ENCODE peak calls at places on chromosomes 12 and 14, in five cellular contexts. D is upper lobe of right lung, B is BE2C, G is GM06990, X is left lung. K is an unnamed sample. For H3K36me3 and H3K27me3, the result is how much of the 10 kb centered on the place peaks cover.

GRCh38 chr12:107025691-107026090 is 38.7 kb upstream of the MTERF2 start:
- DNase-seq in G (no peak), B (no peak), X (no peak), D (no peak), K (no peak)

GRCh38 chr12:118050972-118051910 is 9.7 kb downstream of the WSB2 start:
- DNase-seq in X (no peak), G (no peak), D (no peak), B (no peak), K (no peak)

GRCh38 chr12:108842364-108842763 is 15.0 kb downstream of the SSH1 start:
- DNase-seq in B (no peak), D (no peak), G (no peak), X (no peak), K (no peak)

GRCh38 chr12:69602954-69603353 is 7.8 kb downstream of the LRRC10 start:
- DNase-seq in G (no peak), B (no peak), D (no peak), X (no peak), K (peak)

GRCh38 chr12:115411121-115411520 is 727.1 kb upstream of the TBX3 start:
- DNase-seq in D (no peak), X (no peak), G (no peak), B (no peak), K (peak)

GRCh38 chr14:53411110-53411509 is 258.0 kb upstream of the DDHD1 start:
- DNase-seq in D (no peak), G (no peak), B (no peak), X (no peak), K (no peak)

GRCh38 chr14:90503582-90503981 is 106.8 kb downstream of the CALM1 start:
- DNase-seq in D (peak), X (no peak), B (no peak), G (no peak), K (no peak)

GRCh38 chr14:106436310-106436905 is 910.0 kb downstream of the TMEM121 start:
- DNase-seq in D (peak), B (peak), X (peak), G (peak), K (no peak)

GRCh38 chr14:103574104-103574503 is 11.3 kb downstream of the COA8 start:
- DNase-seq in X (no peak), D (no peak), G (no peak), B (no peak), K (no peak)

GRCh38 chr14:75259510-75259855 is 19.1 kb upstream of the FOS start:
- DNase-seq in B (no peak), D (no peak), X (no peak), G (no peak), K (peak)

GRCh38 chr12:32756476-32757158 is 920 bp upstream of the YARS2 start:
- DNase-seq in B (no peak), X (no peak), D (no peak), G (no peak), K (no peak)

GRCh38 chr12:70606001-70606400 is 31.2 kb downstream of the PTPRB start:
- DNase-seq in B (no peak), D (no peak), G (no peak), X (no peak), K (no peak)

GRCh38 chr14:50021261-50021660 is 95.1 kb downstream of the VCPKMT start:
- DNase-seq in X (no peak), D (no peak), G (no peak), B (no peak), K (no peak)

GRCh38 chr12:105773501-105773900 is 365.3 kb downstream of the NUAK1 start:
- DNase-seq in X (no peak), D (no peak), G (no peak), B (no peak), K (no peak)

GRCh38 chr12:29148958-29149690 is at the start of gene FAR2:
- DNase-seq in D (peak), X (peak), G (peak), B (peak), K (peak)

GRCh38 chr14:67837011-67837624 is 17.5 kb downstream of the RAD51B start:
- DNase-seq in B (peak), D (no peak), G (peak), X (no peak), K (no peak)

GRCh38 chr14:94748667-94749347 is 21.1 kb downstream of the GSC start:
- DNase-seq in D (no peak), B (peak), G (no peak), X (no peak), K (peak)

DNA sequence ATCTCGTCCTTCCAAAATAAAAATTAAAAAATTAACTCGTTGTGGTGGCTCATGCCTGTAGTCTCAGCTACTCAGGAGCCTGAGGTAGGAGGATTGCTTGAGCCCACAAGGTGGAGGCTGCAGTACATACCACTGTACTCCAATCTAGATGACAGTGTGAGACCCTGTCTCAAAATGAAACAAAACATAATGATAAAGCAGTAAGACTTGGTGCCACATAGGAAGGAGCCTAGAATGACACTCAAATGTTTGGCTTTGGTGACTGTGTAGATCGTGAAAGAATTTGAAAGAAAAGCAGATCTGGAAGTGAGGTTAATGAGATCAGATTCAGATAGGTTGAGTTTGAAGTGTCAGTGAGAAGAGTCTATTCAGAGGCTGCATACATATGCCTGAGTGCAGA is 150.1 kb upstream of the ATP2B1 start:
- DNase-seq in G (no peak), X (no peak), D (no peak), B (no peak), K (no peak)
- H3K36me3 ChIP-seq in G (under half), X (under half), D (under half), B (under half), K (under half)

DNA sequence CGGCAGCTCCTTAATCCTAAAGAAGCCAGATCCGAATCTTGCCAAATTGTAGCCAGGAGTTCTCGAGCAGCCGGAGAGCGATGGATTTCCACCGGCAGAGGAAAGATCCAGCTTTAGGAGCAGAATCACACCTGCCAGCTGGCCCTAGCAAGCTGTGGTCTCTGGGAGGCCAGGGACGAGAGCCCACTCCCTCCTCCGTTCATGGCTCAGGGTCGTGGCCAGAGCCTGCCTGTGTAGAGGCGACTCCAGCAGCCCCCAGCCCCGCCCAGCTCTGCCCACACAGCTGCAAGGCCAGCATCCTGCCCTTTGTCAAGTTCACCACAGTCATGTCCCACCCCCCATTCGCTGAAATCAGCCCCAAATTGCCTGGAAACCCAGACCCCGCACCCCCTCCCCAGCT is 121.0 kb downstream of the SCARB1 start:
- DNase-seq in G (no peak), B (no peak), X (no peak), D (no peak), K (no peak)
- H3K4me3 ChIP-seq in G (no peak), B (no peak), X (no peak), D (no peak), K (no peak)

GRCh38 chr12:132534076-132534475 is 44.1 kb downstream of the FBRSL1 start:
- DNase-seq in G (no peak), B (no peak), D (no peak), X (no peak), K (peak)

GRCh38 chr12:132535046-132535445 is 45.1 kb downstream of the FBRSL1 start:
- DNase-seq in G (no peak), D (no peak), B (no peak), X (no peak), K (no peak)

GRCh38 chr12:132536102-132536876 is 46.3 kb downstream of the FBRSL1 start:
- DNase-seq in D (no peak), B (no peak), G (no peak), X (no peak), K (no peak)

GRCh38 chr12:132530851-132531250 is 40.9 kb downstream of the FBRSL1 start:
- DNase-seq in X (no peak), B (no peak), D (no peak), G (no peak), K (no peak)

DNA sequence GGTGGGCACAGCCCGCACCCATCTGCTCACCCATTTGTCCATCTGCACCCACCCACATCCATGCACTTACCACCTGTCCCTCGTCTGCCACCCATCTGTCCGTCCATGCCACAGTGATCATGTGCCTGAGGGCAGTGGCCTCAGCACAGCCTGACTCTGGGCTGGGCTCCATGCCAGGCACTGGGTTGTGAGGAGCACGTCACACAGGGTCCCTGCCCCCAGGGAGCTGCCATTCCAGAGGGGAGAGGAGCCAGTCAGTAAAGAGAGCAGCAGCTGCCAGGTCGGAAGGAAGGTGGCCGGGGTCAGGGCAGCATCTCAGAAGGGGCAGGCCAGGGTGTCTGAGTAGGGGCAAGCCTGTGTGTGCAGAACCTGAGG is 43.6 kb downstream of the FBRSL1 start:
- DNase-seq in X (no peak), G (no peak), B (no peak), D (no peak), K (no peak)
- H3K27me3 ChIP-seq in X (under half), G (under half), B (under half), D (under half), K (under half)

DNA sequence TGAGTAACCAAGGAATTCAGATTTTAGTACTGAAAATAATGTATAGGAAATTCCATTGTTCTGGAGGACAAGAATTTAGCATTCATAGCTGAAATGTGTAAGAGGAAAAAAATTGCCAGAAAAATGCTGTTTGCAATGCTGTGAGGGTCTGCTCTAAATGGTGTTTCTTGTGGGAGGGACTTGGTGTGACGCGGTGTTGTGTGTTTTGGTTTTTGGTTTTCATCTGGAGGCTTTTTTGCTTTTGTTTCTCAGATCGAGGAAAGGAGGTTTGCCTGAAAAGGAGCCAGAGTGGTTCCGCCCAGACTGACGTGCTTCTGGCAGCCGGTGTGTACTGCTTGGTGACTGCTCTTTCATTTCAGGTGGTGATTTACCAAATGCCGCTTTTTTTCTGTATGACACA is 211.8 kb upstream of the HMGA2 start:
- DNase-seq in B (no peak), X (no peak), G (no peak), D (no peak), K (no peak)
- H3K36me3 ChIP-seq in B (under half), X (under half), G (under half), D (under half), K (under half)

GRCh38 chr14:72810201-72810600 is 83.7 kb downstream of the DPF3 start:
- DNase-seq in B (no peak), G (no peak), X (no peak), D (no peak), K (no peak)

GRCh38 chr14:72815459-72815858 is 78.4 kb downstream of the DPF3 start:
- DNase-seq in B (no peak), D (no peak), G (no peak), X (no peak), K (no peak)

GRCh38 chr14:72808564-72808963 is 85.3 kb downstream of the DPF3 start:
- DNase-seq in X (no peak), D (no peak), B (no peak), G (no peak), K (no peak)

GRCh38 chr14:72809063-72809462 is 84.8 kb downstream of the DPF3 start:
- DNase-seq in X (no peak), G (no peak), D (no peak), B (no peak), K (no peak)

DNA sequence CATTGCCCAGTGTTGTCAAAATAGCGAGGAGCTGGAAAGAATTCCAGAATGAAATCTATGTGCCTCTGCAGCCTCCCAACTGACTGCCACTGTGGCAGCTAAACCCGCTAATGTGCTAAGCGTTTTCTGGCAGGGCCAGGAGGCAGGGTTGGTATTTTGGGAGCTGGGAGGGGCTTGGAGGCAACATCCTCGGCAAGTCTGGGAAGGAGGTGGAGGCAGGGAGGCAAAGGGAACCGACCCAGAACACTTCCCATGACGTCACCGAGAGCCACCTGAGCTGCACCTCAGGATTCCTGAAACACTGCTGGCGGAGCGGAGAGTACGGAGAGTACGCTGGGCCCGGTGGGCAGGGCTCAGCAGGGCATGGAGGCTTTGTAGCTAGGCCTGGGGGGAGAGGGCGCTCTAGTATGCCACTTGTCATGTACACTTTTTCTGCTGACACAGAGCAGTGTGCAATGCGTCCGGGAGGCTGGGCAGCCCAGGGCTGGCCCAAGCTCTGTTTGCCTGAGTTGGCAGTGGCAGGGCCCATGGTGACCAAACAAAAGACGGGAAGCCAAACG is 81.5 kb downstream of the DPF3 start:
- DNase-seq in G (no peak), D (no peak), B (no peak), X (peak), K (peak)
- H3K4me3 ChIP-seq in G (no peak), D (no peak), B (no peak), X (no peak), K (no peak)

DNA sequence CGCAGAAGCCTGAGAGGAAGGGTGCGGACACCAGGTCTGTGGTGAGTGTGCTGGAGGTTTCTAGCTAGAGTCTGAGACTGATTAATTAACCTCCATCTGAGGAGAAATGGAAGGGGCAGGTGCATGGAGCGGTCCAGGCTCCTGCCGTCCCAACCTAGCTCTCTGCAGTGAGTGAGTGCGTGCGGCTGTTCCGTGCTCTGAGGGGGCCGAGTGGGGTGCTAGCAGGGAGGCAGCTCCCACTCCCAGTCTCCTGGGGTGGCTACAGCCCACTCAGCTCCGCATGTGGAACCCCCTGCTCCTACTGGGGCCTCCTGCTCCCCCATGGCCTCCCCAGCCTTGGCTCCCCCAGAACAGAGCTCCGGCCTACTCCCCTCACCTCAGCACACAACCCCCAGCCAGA is 2.9 kb downstream of the LRTM2 start:
- DNase-seq in G (no peak), X (no peak), D (no peak), B (no peak), K (no peak)
- H3K27me3 ChIP-seq in G (under half), X (under half), D (half or more), B (under half), K (under half)

GRCh38 chr12:53279888-53280498 is 11.9 kb downstream of the ESPL1 start:
- DNase-seq in B (no peak), X (no peak), G (no peak), D (no peak), K (no peak)
- H3K36me3 ChIP-seq in B (half or more), X (under half), G (under half), D (under half), K (half or more)

GRCh38 chr12:9782547-9783382 is 22.1 kb upstream of the CD69 start:
- DNase-seq in D (no peak), B (no peak), X (no peak), G (no peak), K (no peak)
- H3K4me3 ChIP-seq in D (no peak), B (no peak), X (no peak), G (no peak), K (no peak)

K was measured in H7.